ENCODE peak calls at places on chromosome 6, in eight cellular contexts. S is hepatocyte, G is GM12878, V is MM.1S, X is astrocyte, U is H9, C is mammary epithelial cell, I is fibroblast of lung. B is an unnamed sample. For H3K79me2, the result is how much of the 10 kb centered on the place peaks cover.

GRCh38 chr6:113594726-113595125 is 262.4 kb upstream of the MARCKS start:
- DNase-seq in V (no peak), C (peak), I (no peak), S (no peak), U (no peak), G (no peak), X (no peak), B (no peak)

GRCh38 chr6:9020001-9020400 is 584.7 kb upstream of the SLC35B3 start:
- DNase-seq in C (no peak), G (no peak), U (no peak), I (peak), V (no peak), X (no peak), S (no peak), B (no peak)

GRCh38 chr6:818191-818590 is 125.3 kb upstream of the EXOC2 start:
- DNase-seq in V (no peak), X (no peak), C (peak), S (peak), I (no peak), G (no peak), U (no peak), B (no peak)

GRCh38 chr6:107115695-107116327 is 496 bp upstream of the BEND3 start:
- DNase-seq in X (no peak), V (peak), I (no peak), S (peak), U (peak), C (peak), G (no peak), B (peak)

GRCh38 chr6:41922154-41922553 is 855 bp downstream of the BYSL start:
- DNase-seq in X (no peak), S (no peak), C (no peak), G (no peak), I (no peak), V (no peak), U (no peak), B (peak)

GRCh38 chr6:163146036-163146435 is 268.5 kb upstream of the QKI start:
- DNase-seq in C (no peak), G (no peak), I (peak), U (no peak), X (peak), S (no peak), V (no peak), B (no peak)

GRCh38 chr6:34560366-34561226 is 4.5 kb upstream of the SPDEF start:
- DNase-seq in C (no peak), X (peak), V (no peak), G (no peak), U (no peak), S (peak), I (peak), B (peak)

GRCh38 chr6:47116086-47116485 is 74.0 kb upstream of the ADGRF1 start:
- DNase-seq in S (no peak), V (no peak), X (no peak), C (no peak), U (no peak), I (no peak), G (no peak), B (no peak)

GRCh38 chr6:136524936-136525413 is 25.2 kb downstream of the MAP7 start:
- DNase-seq in V (no peak), I (no peak), X (no peak), U (no peak), S (no peak), C (no peak), G (no peak), B (no peak)

GRCh38 chr6:43247115-43247999 is 4.1 kb downstream of the TTBK1 start:
- DNase-seq in V (peak), X (no peak), C (peak), S (peak), U (peak), I (peak), G (no peak), B (peak)

GRCh38 chr6:71513036-71513435 is 224.4 kb downstream of the OGFRL1 start:
- DNase-seq in U (no peak), C (no peak), S (no peak), X (no peak), V (no peak), G (no peak), I (no peak), B (no peak)

GRCh38 chr6:71509142-71509541 is 220.5 kb downstream of the OGFRL1 start:
- DNase-seq in C (no peak), I (no peak), X (no peak), G (no peak), U (no peak), V (no peak), S (no peak), B (no peak)

GRCh38 chr6:71510856-71511255 is 222.2 kb downstream of the OGFRL1 start:
- DNase-seq in V (no peak), X (no peak), G (no peak), U (no peak), I (no peak), C (no peak), S (no peak), B (no peak)

GRCh38 chr6:71512256-71512655 is 223.6 kb downstream of the OGFRL1 start:
- DNase-seq in I (no peak), U (no peak), X (no peak), S (no peak), G (no peak), C (no peak), V (no peak), B (no peak)

GRCh38 chr6:71510057-71510713 is 221.6 kb downstream of the OGFRL1 start:
- DNase-seq in X (peak), C (peak), G (no peak), U (peak), S (peak), I (peak), V (peak), B (peak)
- H3K27ac ChIP-seq in X (no peak), C (no peak), G (no peak), U (no peak), S (no peak), I (no peak), V (no peak), B (no peak)

GRCh38 chr6:157017022-157017421 is 239.8 kb downstream of the ARID1B start:
- DNase-seq in U (no peak), X (no peak), S (no peak), G (no peak), V (no peak), I (no peak), C (no peak), B (no peak)

GRCh38 chr6:157013649-157014365 is 236.6 kb downstream of the ARID1B start:
- DNase-seq in V (no peak), C (no peak), U (no peak), G (no peak), S (peak), X (peak), I (peak), B (no peak)

GRCh38 chr6:157014871-157015270 is 237.7 kb downstream of the ARID1B start:
- DNase-seq in V (no peak), X (no peak), S (no peak), G (no peak), I (no peak), U (no peak), C (no peak), B (no peak)

GRCh38 chr6:157008568-157008967 is 231.4 kb downstream of the ARID1B start:
- DNase-seq in V (no peak), I (no peak), U (no peak), X (no peak), C (no peak), G (no peak), S (no peak), B (no peak)

GRCh38 chr6:157012355-157012754 is 235.2 kb downstream of the ARID1B start:
- DNase-seq in G (no peak), V (no peak), S (no peak), U (no peak), X (no peak), I (no peak), C (no peak), B (no peak)
- H3K79me2 ChIP-seq in G (half or more), V (half or more), S (half or more), U (under half), X (half or more), I (under half), C (half or more), B (half or more)

DNA sequence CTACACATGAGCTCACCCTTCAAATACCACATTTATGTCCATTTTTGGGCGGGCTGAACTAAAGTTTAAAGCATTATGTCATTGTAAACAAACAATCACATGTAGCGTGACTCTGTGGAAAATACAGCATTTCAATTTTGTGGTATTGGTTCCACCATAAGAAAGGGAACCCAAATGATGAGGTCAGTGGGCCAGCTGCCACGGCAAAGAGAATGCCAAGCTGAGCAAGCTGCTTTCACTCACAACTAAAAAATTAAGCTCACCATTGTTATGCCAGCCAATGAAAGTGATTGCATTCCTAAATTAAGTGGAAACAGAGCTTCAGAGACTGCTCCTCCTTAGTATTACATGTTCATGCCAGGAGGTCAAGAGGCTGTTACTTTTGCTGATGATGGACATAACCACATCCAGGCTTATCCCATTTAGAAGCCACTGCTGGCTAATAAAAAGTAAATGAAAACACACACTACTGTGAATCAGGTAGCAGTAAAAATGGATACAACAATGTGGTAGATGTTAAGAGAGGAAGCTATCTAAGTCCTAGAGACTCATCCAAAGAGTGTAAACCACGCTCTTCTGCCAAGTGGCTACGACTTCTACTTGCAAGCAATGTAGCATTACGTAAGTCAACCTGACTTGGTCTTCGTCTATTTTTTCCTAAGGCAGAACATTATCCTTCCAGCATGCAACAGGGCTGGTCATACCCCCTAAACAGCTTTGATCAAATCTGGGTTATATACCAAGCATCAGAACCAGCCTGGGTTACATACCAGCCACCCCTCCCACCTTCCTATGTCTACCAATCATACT is 164.8 kb downstream of the BACH2 start:
- DNase-seq in I (peak), V (no peak), C (no peak), X (peak), G (no peak), U (no peak), S (no peak), B (peak)
- H3K27ac ChIP-seq in I (peak), V (no peak), C (no peak), X (peak), G (no peak), U (no peak), S (no peak), B (peak)

GRCh38 chr6:90269334-90269733 is 27.3 kb downstream of the BACH2 start:
- DNase-seq in U (no peak), S (no peak), I (no peak), X (no peak), C (no peak), V (no peak), G (no peak), B (no peak)
- H3K79me2 ChIP-seq in U (under half), S (under half), I (under half), X (under half), C (under half), V (under half), G (under half), B (under half)

DNA sequence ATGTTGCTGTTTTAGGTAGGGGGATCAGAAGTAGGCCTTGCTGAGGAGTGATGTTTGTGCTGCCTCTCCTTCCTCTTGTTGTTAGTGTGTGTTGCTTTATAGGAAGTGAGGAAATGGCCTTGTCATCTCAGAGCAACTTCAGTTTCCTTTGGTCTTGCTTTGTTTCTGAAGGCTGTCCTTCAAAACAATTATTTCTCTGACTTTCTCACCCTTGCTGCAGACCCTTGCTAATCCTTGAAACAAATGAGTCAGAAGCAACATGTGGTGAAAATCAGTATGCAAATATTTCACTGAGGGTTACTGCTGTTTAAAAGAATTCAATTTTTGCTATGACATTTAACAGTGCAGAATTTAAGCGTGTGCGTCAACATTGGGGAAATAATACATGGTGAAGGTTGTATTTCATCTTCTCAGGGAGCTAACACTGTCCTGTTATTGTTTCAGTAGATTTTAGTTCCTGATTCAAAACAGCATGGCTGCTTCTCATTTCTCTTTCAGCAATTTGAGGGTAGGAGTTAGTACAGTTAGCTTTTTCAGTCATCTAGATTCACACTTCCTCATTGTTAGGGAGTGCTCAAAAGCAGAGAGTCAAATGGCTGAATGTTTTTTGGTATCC is 13.8 kb downstream of the RNF144B start:
- DNase-seq in I (peak), G (peak), X (peak), V (no peak), C (no peak), S (no peak), U (no peak), B (peak)
- H3K27ac ChIP-seq in I (no peak), G (peak), X (peak), V (no peak), C (no peak), S (no peak), U (no peak), B (peak)

GRCh38 chr6:111791415-111791814 is 81.8 kb downstream of the FYN start:
- DNase-seq in V (no peak), X (peak), S (no peak), C (no peak), G (no peak), I (peak), U (no peak), B (no peak)
- H3K79me2 ChIP-seq in V (under half), X (half or more), S (under half), C (under half), G (half or more), I (under half), U (under half), B (half or more)

GRCh38 chr6:138970856-138971425 is 17.1 kb downstream of the REPS1 start:
- DNase-seq in G (no peak), S (peak), V (no peak), C (peak), U (no peak), X (peak), I (peak), B (no peak)
- H3K27ac ChIP-seq in G (no peak), S (peak), V (no peak), C (peak), U (no peak), X (peak), I (peak), B (peak)

GRCh38 chr6:33276581-33276863 is 401 bp upstream of the B3GALT4 start:
- DNase-seq in G (no peak), I (peak), C (no peak), X (no peak), U (peak), V (no peak), S (no peak), B (peak)

GRCh38 chr6:33272358-33273128 is 668 bp downstream of the RPS18 start:
- DNase-seq in I (no peak), V (no peak), G (no peak), U (no peak), C (no peak), S (no peak), X (no peak), B (no peak)

GRCh38 chr6:33273129-33273923 is 1.5 kb downstream of the RPS18 start:
- DNase-seq in G (no peak), I (peak), V (no peak), U (no peak), S (no peak), X (no peak), C (no peak), B (no peak)

GRCh38 chr6:33271608-33272357 is at the start of the genes RPS18 and VPS52:
- DNase-seq in U (peak), I (peak), C (peak), V (peak), G (peak), X (peak), S (peak), B (peak)

GRCh38 chr6:33273924-33274902 is 2.3 kb downstream of the RPS18 start:
- DNase-seq in V (no peak), G (no peak), X (no peak), I (no peak), S (no peak), U (no peak), C (no peak), B (no peak)
- H3K79me2 ChIP-seq in V (half or more), G (half or more), X (half or more), I (half or more), S (half or more), U (under half), C (half or more), B (half or more)